ENCODE peak calls at places on chromosomes 2 and 18, in seven cellular contexts. T, Q, V, M, U, L and N are unnamed samples.

GRCh38 chr2:28828382-28828781 is 17.7 kb downstream of the SPDYA start:
- DNase-seq in L (peak), T (no peak), U (no peak), V (no peak), Q (no peak), M (no peak), N (no peak)

GRCh38 chr2:71756280-71756906 is 303.0 kb downstream of the DYSF start:
- DNase-seq in V (peak), L (no peak), Q (no peak), T (no peak), U (no peak), M (no peak), N (no peak)

GRCh38 chr2:100257939-100258338 is 64.4 kb downstream of the LONRF2 start:
- DNase-seq in M (no peak), T (no peak), U (no peak), L (no peak), V (no peak), Q (no peak), N (no peak)

GRCh38 chr2:47193607-47194006 is 38.5 kb upstream of the STPG4 start:
- DNase-seq in M (no peak), V (no peak), Q (no peak), T (no peak), L (no peak), U (no peak), N (no peak)

GRCh38 chr2:212939777-212940531 is 211.5 kb downstream of the IKZF2 start:
- DNase-seq in U (no peak), Q (no peak), T (peak), L (no peak), V (no peak), M (peak), N (no peak)

GRCh38 chr18:24506175-24506574 is 45.7 kb downstream of the HRH4 start:
- DNase-seq in L (no peak), U (no peak), T (no peak), M (no peak), Q (no peak), V (no peak), N (no peak)

GRCh38 chr2:9336534-9337354 is 86.6 kb downstream of the ITGB1BP1 start:
- DNase-seq in U (no peak), T (peak), V (peak), L (peak), Q (peak), M (peak), N (no peak)

GRCh38 chr2:47336259-47337238 is 66.4 kb upstream of the MSH2 start:
- DNase-seq in L (no peak), T (peak), Q (no peak), M (no peak), U (no peak), V (no peak), N (no peak)

GRCh38 chr2:215410932-215411285 is 25.0 kb downstream of the FN1 start:
- DNase-seq in V (peak), U (no peak), Q (peak), M (no peak), L (peak), T (no peak), N (no peak)

GRCh38 chr2:154243685-154244084 is 372.0 kb downstream of the GALNT13 start:
- DNase-seq in L (no peak), V (no peak), T (no peak), U (no peak), M (no peak), Q (no peak), N (no peak)

GRCh38 chr2:37561615-37562569 is 109.5 kb downstream of the CDC42EP3 start:
- DNase-seq in V (no peak), L (peak), Q (no peak), U (no peak), M (no peak), T (no peak), N (no peak)